ENCODE peak calls at places on chromosomes 12 and 14, in five cellular contexts. V, F, X, O and H are unnamed samples.

GRCh38 chr12:88836156-88836555 is 255.9 kb upstream of the KITLG start:
- DNase-seq in O (no peak), F (no peak), V (no peak), X (no peak), H (no peak)

GRCh38 chr14:72643317-72643801 is 250.5 kb downstream of the DPF3 start:
- DNase-seq in V (no peak), F (no peak), O (peak), X (no peak), H (no peak)

GRCh38 chr12:8867009-8867408 is 44.6 kb downstream of the A2ML1 start:
- DNase-seq in X (no peak), F (no peak), O (no peak), V (no peak), H (no peak)

GRCh38 chr12:50790081-50790480 is 26.2 kb downstream of the ATF1 start:
- DNase-seq in V (no peak), X (no peak), F (no peak), O (no peak), H (no peak)

GRCh38 chr14:55713496-55713895 is 133.5 kb downstream of the KTN1 start:
- DNase-seq in X (no peak), V (no peak), O (no peak), F (no peak), H (no peak)

GRCh38 chr12:67025543-67026114 is 243.5 kb upstream of the CAND1 start:
- DNase-seq in X (no peak), O (no peak), F (peak), V (no peak), H (no peak)

GRCh38 chr12:70383484-70383883 is 17.4 kb downstream of the KCNMB4 start:
- DNase-seq in F (no peak), V (no peak), X (no peak), O (no peak), H (no peak)

GRCh38 chr12:108641446-108642268 is 8.0 kb upstream of the SELPLG start:
- DNase-seq in O (no peak), F (peak), X (peak), V (no peak), H (no peak)

GRCh38 chr12:12797789-12798142 is 12.3 kb downstream of the APOLD1 start:
- DNase-seq in O (no peak), V (no peak), F (no peak), X (no peak), H (no peak)

GRCh38 chr12:42086021-42086420 is 58.7 kb downstream of the GXYLT1 start:
- DNase-seq in O (no peak), X (no peak), V (no peak), F (no peak), H (no peak)

GRCh38 chr12:19681007-19681406 is 241.7 kb downstream of the AEBP2 start:
- DNase-seq in V (no peak), F (peak), X (no peak), O (no peak), H (no peak)

GRCh38 chr14:65015391-65015790 is 28.7 kb downstream of the FNTB start:
- DNase-seq in O (peak), F (no peak), X (no peak), V (no peak), H (no peak)

GRCh38 chr12:25419595-25419994 is 133.5 kb downstream of the LMNTD1 start:
- DNase-seq in V (no peak), O (no peak), F (no peak), X (no peak), H (no peak)
- TF ChIP-seq CTCF in V (no peak), O (no peak), F (no peak), X (no peak), H (no peak)

GRCh38 chr12:112011685-112012084 is 1.3 kb downstream of the TMEM116 start:
- DNase-seq in V (no peak), X (no peak), O (no peak), F (no peak), H (no peak)
- H3K27ac ChIP-seq in V (no peak), X (peak), O (no peak), F (no peak), H (peak)

GRCh38 chr12:116673713-116674112 is 64.2 kb downstream of the SPRING1 start:
- DNase-seq in X (no peak), V (no peak), F (peak), O (no peak), H (no peak)
- H3K4me3 ChIP-seq in X (no peak), V (no peak), F (no peak), O (no peak), H (no peak)

DNA sequence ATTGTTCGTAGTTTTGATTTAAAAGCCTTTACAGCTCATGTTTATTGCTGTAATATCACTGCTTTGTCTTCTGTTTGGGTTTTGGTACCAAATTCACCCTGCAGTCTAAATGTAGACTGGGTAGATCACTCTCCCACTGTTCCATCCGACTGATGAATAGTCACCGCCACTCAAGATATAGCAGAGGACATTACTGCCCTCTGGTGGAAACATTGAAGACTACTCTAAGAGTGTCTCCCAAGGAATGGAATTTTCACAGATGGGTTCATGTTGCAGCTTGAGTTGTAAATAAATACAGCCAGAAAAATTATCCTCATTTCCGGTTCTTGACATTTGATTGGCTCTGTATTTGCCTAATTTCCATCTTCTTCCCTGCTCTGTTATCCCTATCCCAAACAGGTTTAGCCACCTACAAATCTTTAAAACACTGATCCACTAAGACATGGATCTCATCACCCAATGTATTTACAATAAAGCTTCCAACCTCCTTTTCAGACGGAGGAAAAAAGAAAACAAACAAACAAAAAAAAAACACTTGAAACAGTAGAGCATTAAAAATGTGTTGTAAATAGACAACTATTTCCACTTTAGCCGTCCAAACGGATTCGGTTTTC is 198.3 kb upstream of the CPNE8 start:
- DNase-seq in F (peak), O (no peak), X (no peak), V (no peak), H (no peak)
- TF ChIP-seq CTCF in F (peak), O (peak), X (peak), V (peak), H (peak)

GRCh38 chr14:100727565-100728240 is 1.0 kb downstream of the DLK1 start:
- DNase-seq in X (no peak), O (no peak), F (peak), V (no peak), H (no peak)

GRCh38 chr14:100726812-100727564 is at the start of gene DLK1:
- DNase-seq in X (no peak), O (no peak), F (peak), V (no peak), H (no peak)

GRCh38 chr14:100724061-100724460 is 2.6 kb upstream of the DLK1 start:
- DNase-seq in X (no peak), O (no peak), F (peak), V (no peak), H (no peak)

GRCh38 chr14:100725587-100726387 is 905 bp upstream of the DLK1 start:
- DNase-seq in X (no peak), V (no peak), O (no peak), F (peak), H (no peak)

DNA sequence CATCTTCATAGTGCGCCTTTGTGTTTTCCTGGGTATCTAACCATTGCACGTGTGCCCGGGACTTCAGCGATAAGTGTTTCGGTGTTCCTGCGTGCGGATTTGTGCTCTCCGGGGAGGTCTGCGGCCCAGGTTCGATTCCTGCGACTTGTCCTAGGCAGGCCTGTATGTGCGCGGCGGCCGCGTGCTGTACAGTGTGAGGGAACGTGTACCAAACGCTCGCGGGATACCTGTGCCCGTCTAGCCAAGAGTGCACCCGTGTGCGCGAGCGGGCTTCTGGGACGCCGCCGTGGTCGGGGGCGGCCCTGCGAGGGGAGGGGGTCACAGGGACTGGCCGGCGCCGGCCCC is 253 bp upstream of the DLK1 start:
- DNase-seq in F (peak), X (no peak), O (no peak), V (no peak), H (no peak)
- H3K27ac ChIP-seq in F (no peak), X (no peak), O (no peak), V (no peak), H (no peak)

GRCh38 chr14:31047503-31047902 is 21.3 kb upstream of the STRN3 start:
- DNase-seq in V (no peak), X (no peak), O (no peak), F (no peak), H (no peak)
- H3K4me3 ChIP-seq in V (no peak), X (no peak), O (no peak), F (no peak), H (no peak)